ENCODE peak calls at places on chromosomes 2 and 18, in ten cellular contexts. I is tibial nerve, E is fibroblast of pulmonary artery, O is HFF-Myc, F is epithelial cell of esophagus, Y is uterus, S is cardiac muscle cell, V is cardiac fibroblast, W is sigmoid colon, P is GM23338. K is an unnamed sample.

GRCh38 chr2:46380038-46380940 is 83.1 kb downstream of the EPAS1 start:
- DNase-seq in F (no peak), P (no peak), W (no peak), O (no peak), V (no peak), E (no peak), I (no peak), Y (no peak), S (no peak), K (no peak)

GRCh38 chr2:214126135-214126534 is 284.7 kb upstream of the VWC2L start:
- DNase-seq in W (no peak), V (peak), F (peak), O (peak), P (peak), I (no peak), S (peak), Y (no peak), E (peak), K (no peak)

GRCh38 chr2:168478206-168478605 is 22.1 kb downstream of the CERS6 start:
- DNase-seq in P (peak), V (no peak), W (no peak), O (no peak), I (no peak), F (no peak), Y (no peak), S (no peak), E (no peak), K (no peak)

GRCh38 chr2:121220995-121221394 is 64.0 kb downstream of the TFCP2L1 start:
- DNase-seq in W (no peak), O (no peak), F (peak), P (no peak), I (no peak), V (peak), Y (no peak), S (no peak), E (peak), K (no peak)

GRCh38 chr2:205405194-205405593 is 277.1 kb upstream of the NRP2 start:
- DNase-seq in I (no peak), V (peak), F (peak), W (no peak), O (peak), P (no peak), S (peak), E (peak), Y (no peak), K (no peak)

GRCh38 chr2:7612969-7613368 is 695.8 kb downstream of the RNF144A start:
- DNase-seq in W (no peak), V (peak), F (no peak), I (no peak), O (no peak), P (no peak), Y (no peak), E (peak), S (peak), K (no peak)

GRCh38 chr2:149894760-149895159 is 307.2 kb upstream of the MMADHC start:
- DNase-seq in P (no peak), I (no peak), O (no peak), Y (no peak), F (peak), S (peak), V (peak), E (no peak), W (no peak), K (no peak)

GRCh38 chr2:232458051-232458660 is 2.2 kb downstream of the ALPI start:
- DNase-seq in E (no peak), S (no peak), I (no peak), Y (no peak), F (no peak), P (no peak), V (no peak), O (no peak), W (peak), K (no peak)

GRCh38 chr2:68302281-68302680 is 17.5 kb downstream of the CNRIP1 start:
- DNase-seq in V (peak), O (no peak), W (no peak), E (no peak), I (no peak), F (peak), S (no peak), P (no peak), Y (no peak), K (no peak)

GRCh38 chr2:152847067-152847466 is 128.6 kb downstream of the ARL6IP6 start:
- DNase-seq in P (no peak), O (no peak), S (peak), W (no peak), V (peak), F (peak), E (peak), I (no peak), Y (no peak), K (no peak)

GRCh38 chr18:70662588-70662987 is 373.7 kb downstream of the SOCS6 start:
- DNase-seq in S (no peak), W (no peak), E (no peak), P (no peak), V (no peak), F (no peak), O (no peak), Y (no peak), I (no peak), K (no peak)

GRCh38 chr2:169072163-169072925 is 3.0 kb downstream of the DHRS9 start:
- DNase-seq in S (no peak), V (no peak), O (no peak), E (no peak), Y (no peak), I (no peak), F (peak), P (no peak), W (no peak), K (no peak)

GRCh38 chr2:101114815-101115214 is 36.4 kb downstream of the TBC1D8 start:
- DNase-seq in W (no peak), P (no peak), I (no peak), O (no peak), F (no peak), S (no peak), V (no peak), E (no peak), Y (no peak), K (no peak)

GRCh38 chr2:134276381-134277172 is 22.7 kb downstream of the MGAT5 start:
- DNase-seq in S (no peak), E (no peak), P (no peak), F (peak), W (no peak), V (peak), I (no peak), O (no peak), Y (no peak), K (no peak)

DNA sequence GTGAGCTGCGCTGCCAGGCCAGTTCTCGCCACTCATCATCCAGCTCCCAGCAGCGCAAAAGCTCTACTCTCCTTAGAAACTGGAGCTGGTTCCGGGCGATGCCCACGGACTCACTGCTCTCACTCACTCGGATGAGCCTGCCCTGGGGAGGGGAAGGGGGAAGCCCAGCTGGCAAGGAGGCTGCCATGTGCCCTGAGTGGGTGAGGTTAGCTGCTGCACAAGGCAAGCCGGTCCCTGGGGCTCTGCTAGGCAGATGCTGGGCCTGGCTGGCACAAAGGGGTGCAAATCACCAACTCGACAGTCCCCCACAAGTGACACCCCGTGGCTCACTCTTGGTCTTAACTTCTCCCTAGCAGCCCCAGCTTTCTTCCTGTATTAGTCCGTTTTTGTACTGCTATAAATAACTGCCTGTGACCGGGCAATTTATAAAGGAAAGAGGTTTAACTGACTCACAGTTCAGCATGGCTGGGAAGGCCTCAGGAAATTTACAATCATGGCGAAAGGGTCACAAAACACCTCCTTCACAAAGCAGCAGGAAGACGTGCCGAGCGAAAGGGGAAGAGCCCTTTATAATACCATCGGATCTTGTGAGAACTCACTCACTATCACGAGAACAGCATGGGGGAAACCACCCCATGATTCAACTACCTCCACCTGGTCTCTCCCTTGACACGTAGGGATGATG is 33.3 kb downstream of the ADCY3 start:
- DNase-seq in W (no peak), Y (no peak), I (no peak), E (no peak), V (peak), F (no peak), O (no peak), P (no peak), S (no peak), K (no peak)
- H3K4me3 ChIP-seq in W (no peak), Y (no peak), I (no peak), E (no peak), V (no peak), F (no peak), O (no peak), P (no peak), S (no peak), K (peak)

DNA sequence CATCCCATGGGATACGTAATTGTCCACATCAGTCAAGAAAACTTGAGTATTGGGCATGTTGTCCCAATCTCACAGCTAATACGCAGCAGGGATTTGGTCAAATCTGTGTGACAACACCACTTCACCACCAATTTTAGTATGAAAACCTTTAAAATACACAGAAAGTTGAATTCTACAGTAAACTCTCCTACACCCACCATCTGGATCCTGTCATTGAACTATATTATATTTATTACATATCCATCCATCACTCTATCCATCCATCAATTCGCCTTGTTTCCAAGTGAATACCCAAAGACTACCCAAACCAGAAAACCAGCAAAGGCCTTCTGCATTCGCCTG is 846 bp upstream of the FKBP7 start:
- DNase-seq in P (peak), O (no peak), V (no peak), Y (no peak), I (no peak), F (no peak), S (no peak), W (no peak), E (no peak), K (no peak)
- TF ChIP-seq CTCF in P (no peak), O (no peak), V (no peak), Y (no peak), I (no peak), F (no peak), S (no peak), W (no peak), E (no peak), K (no peak)

DNA sequence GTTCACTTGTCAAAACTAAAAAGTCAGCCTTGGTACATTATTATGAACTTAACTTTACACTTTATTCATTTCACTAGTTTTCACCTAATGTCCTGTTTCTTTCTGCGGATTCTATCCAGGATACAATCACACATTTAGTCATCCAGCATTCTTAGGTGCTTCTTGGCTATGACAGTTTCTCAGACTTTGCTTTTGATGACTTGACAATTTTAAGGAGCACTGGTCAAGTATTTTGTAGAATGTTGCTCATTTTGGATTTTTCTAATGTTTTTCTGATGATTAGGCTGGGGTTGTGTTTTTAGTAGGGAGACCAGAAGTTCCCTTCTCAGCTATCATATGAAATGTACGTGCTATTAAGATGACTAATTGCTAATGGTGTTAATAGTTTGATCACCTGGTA is 601.2 kb downstream of the LRRTM4 start:
- DNase-seq in Y (no peak), F (no peak), W (no peak), V (no peak), S (no peak), E (no peak), O (no peak), I (no peak), P (no peak), K (no peak)
- H3K4me3 ChIP-seq in Y (no peak), F (no peak), W (no peak), V (no peak), S (no peak), E (no peak), O (no peak), I (no peak), P (no peak), K (no peak)

GRCh38 chr2:43800894-43801293 is 27.1 kb downstream of the DYNC2LI1 start:
- DNase-seq in Y (no peak), S (no peak), P (no peak), E (no peak), W (no peak), O (no peak), F (no peak), V (no peak), I (no peak), K (no peak)

GRCh38 chr2:43796206-43796605 is 22.4 kb downstream of the DYNC2LI1 start:
- DNase-seq in W (no peak), S (no peak), E (no peak), O (no peak), I (no peak), P (no peak), Y (no peak), V (no peak), F (no peak), K (no peak)

GRCh38 chr2:43803113-43803512 is 29.3 kb downstream of the DYNC2LI1 start:
- DNase-seq in P (no peak), S (peak), O (no peak), W (no peak), V (peak), E (peak), Y (no peak), F (peak), I (no peak), K (no peak)

GRCh38 chr2:43802135-43802534 is 28.3 kb downstream of the DYNC2LI1 start:
- DNase-seq in S (no peak), P (peak), F (peak), I (no peak), V (no peak), W (no peak), Y (no peak), E (no peak), O (no peak), K (no peak)

DNA sequence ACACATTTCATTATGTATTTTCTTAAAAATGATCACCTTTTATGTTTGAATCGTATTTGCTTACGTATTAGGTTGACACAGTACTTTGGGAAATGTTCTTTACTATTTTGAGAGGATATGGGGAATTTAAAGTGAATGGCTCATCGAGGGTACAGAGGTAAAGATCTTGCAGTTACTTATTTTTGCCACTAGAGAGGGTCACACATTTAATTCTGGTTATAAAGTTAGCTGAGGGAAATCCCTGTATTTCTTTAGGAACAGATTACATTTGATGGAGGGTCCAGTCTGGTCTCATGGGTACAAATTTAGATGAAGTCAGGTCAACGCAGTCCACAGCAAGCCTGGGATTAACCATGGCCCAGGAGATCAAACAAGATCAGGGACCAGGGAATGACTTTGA is 24.5 kb downstream of the DYNC2LI1 start:
- DNase-seq in S (peak), P (peak), Y (no peak), E (no peak), W (no peak), O (no peak), V (peak), I (no peak), F (no peak), K (no peak)
- TF ChIP-seq CTCF in S (peak), P (peak), Y (no peak), E (peak), W (no peak), O (no peak), V (peak), I (no peak), F (peak), K (peak)

GRCh38 chr18:45997689-45998088 is 30.6 kb upstream of the EPG5 start:
- DNase-seq in O (no peak), E (no peak), W (no peak), S (no peak), I (no peak), V (no peak), Y (no peak), F (no peak), P (peak), K (no peak)
- H3K4me3 ChIP-seq in O (no peak), E (no peak), W (no peak), S (no peak), I (no peak), V (no peak), Y (no peak), F (no peak), P (no peak), K (no peak)

K was measured in GM12864.